ENCODE peak calls at places on chromosomes 4 and X, in five cellular contexts. One of them, this sample, is unnamed.

GRCh38 chr4:153451931-153452660 is 14.1 kb upstream of the TMEM131L start:
- DNase-seq in NB4: peak; percentile 45
- DNase-seq in GM10248: no peak
- DNase-seq in Peyer's patch: no peak
- DNase-seq in dorsolateral prefrontal cortex: no peak
- DNase-seq in this sample: no peak

GRCh38 chrX:107825698-107826285 is at the start of gene MID2:
- DNase-seq in NB4: no peak
- DNase-seq in GM10248: peak; percentile 18
- DNase-seq in Peyer's patch: peak; percentile 83
- DNase-seq in dorsolateral prefrontal cortex: no peak
- DNase-seq in this sample: peak; percentile 9

GRCh38 chrX:130030826-130031225 is 48.4 kb downstream of the BCORL1 start:
- DNase-seq in NB4: no peak
- DNase-seq in GM10248: no peak
- DNase-seq in Peyer's patch: no peak
- DNase-seq in dorsolateral prefrontal cortex: no peak
- DNase-seq in this sample: no peak

GRCh38 chr4:152459326-152459725 is 76.6 kb downstream of the FBXW7 start:
- DNase-seq in NB4: no peak
- DNase-seq in GM10248: no peak
- DNase-seq in Peyer's patch: no peak
- DNase-seq in dorsolateral prefrontal cortex: no peak
- DNase-seq in this sample: no peak

GRCh38 chr4:94577136-94577535 is 125.4 kb downstream of the PDLIM5 start:
- DNase-seq in NB4: no peak
- DNase-seq in GM10248: no peak
- DNase-seq in Peyer's patch: no peak
- DNase-seq in dorsolateral prefrontal cortex: peak; percentile 72
- DNase-seq in this sample: no peak

GRCh38 chrX:9558615-9559014 is 93.8 kb downstream of the TBL1X start:
- DNase-seq in NB4: peak; percentile 28
- DNase-seq in GM10248: no peak
- DNase-seq in Peyer's patch: no peak
- DNase-seq in dorsolateral prefrontal cortex: no peak
- DNase-seq in this sample: no peak

GRCh38 chrX:54171527-54171926 is 11.5 kb downstream of the FAM120C start:
- DNase-seq in NB4: no peak
- DNase-seq in GM10248: no peak
- DNase-seq in Peyer's patch: no peak
- DNase-seq in dorsolateral prefrontal cortex: no peak
- DNase-seq in this sample: no peak

GRCh38 chr4:69099910-69100309 is 3.6 kb downstream of the UGT2B7 start:
- DNase-seq in NB4: no peak
- DNase-seq in GM10248: no peak
- DNase-seq in Peyer's patch: no peak
- DNase-seq in dorsolateral prefrontal cortex: no peak
- DNase-seq in this sample: no peak

GRCh38 chrX:6667048-6667768 is 132.3 kb upstream of the VCX3A start:
- DNase-seq in NB4: peak; percentile 2
- DNase-seq in GM10248: no peak
- DNase-seq in Peyer's patch: no peak
- DNase-seq in dorsolateral prefrontal cortex: no peak
- DNase-seq in this sample: no peak

GRCh38 chr4:11889099-11889498 is 460.4 kb upstream of the HS3ST1 start:
- DNase-seq in NB4: no peak
- DNase-seq in GM10248: no peak
- DNase-seq in Peyer's patch: no peak
- DNase-seq in dorsolateral prefrontal cortex: no peak
- DNase-seq in this sample: no peak

GRCh38 chr4:74624351-74625151 is 169.8 kb downstream of the BTC start:
- DNase-seq in NB4: peak; percentile 83
- DNase-seq in GM10248: no peak
- DNase-seq in Peyer's patch: no peak
- DNase-seq in dorsolateral prefrontal cortex: no peak
- DNase-seq in this sample: no peak

GRCh38 chrX:131791608-131792355 is 231.3 kb upstream of the STK26 start:
- DNase-seq in NB4: no peak
- DNase-seq in GM10248: no peak
- DNase-seq in Peyer's patch: no peak
- DNase-seq in dorsolateral prefrontal cortex: no peak
- DNase-seq in this sample: no peak

GRCh38 chr4:4866124-4866832 is 6.8 kb downstream of the MSX1 start:
- DNase-seq in NB4: no peak
- DNase-seq in GM10248: no peak
- DNase-seq in Peyer's patch: no peak
- DNase-seq in dorsolateral prefrontal cortex: no peak
- DNase-seq in this sample: no peak

GRCh38 chr4:112451831-112452230 is 64.1 kb downstream of the NEUROG2 start:
- DNase-seq in NB4: no peak
- DNase-seq in GM10248: no peak
- DNase-seq in Peyer's patch: no peak
- DNase-seq in dorsolateral prefrontal cortex: no peak
- DNase-seq in this sample: no peak

GRCh38 chr4:6740347-6740746 is 24.4 kb downstream of the BLOC1S4 start:
- DNase-seq in NB4: no peak
- DNase-seq in GM10248: no peak
- DNase-seq in Peyer's patch: peak; percentile 34
- DNase-seq in dorsolateral prefrontal cortex: no peak
- DNase-seq in this sample: no peak

GRCh38 chr4:168832746-168833575 is 177.1 kb downstream of the CBR4 start:
- DNase-seq in NB4: no peak
- DNase-seq in GM10248: peak; percentile 25
- DNase-seq in Peyer's patch: peak; percentile 50
- DNase-seq in dorsolateral prefrontal cortex: peak; percentile 47
- DNase-seq in this sample: peak; percentile 44

GRCh38 chr4:22593933-22594332 is 78.1 kb upstream of the ADGRA3 start:
- DNase-seq in NB4: no peak
- DNase-seq in GM10248: no peak
- DNase-seq in Peyer's patch: no peak
- DNase-seq in dorsolateral prefrontal cortex: no peak
- DNase-seq in this sample: no peak

GRCh38 chr4:29113960-29114359 is 1606.2 kb upstream of the PCDH7 start:
- DNase-seq in NB4: no peak
- DNase-seq in GM10248: no peak
- DNase-seq in Peyer's patch: no peak
- DNase-seq in dorsolateral prefrontal cortex: no peak
- DNase-seq in this sample: no peak

GRCh38 chr4:110106946-110107325 is 91.5 kb downstream of the ELOVL6 start:
- DNase-seq in NB4: no peak
- DNase-seq in GM10248: peak; percentile 19
- DNase-seq in Peyer's patch: no peak
- DNase-seq in dorsolateral prefrontal cortex: no peak
- DNase-seq in this sample: no peak

GRCh38 chrX:17968367-17968766 is 107.3 kb upstream of the RAI2 start:
- DNase-seq in NB4: no peak
- DNase-seq in GM10248: no peak
- DNase-seq in Peyer's patch: no peak
- DNase-seq in dorsolateral prefrontal cortex: no peak
- DNase-seq in this sample: no peak

GRCh38 chrX:42694260-42694815 is 83.6 kb downstream of the PPP1R2C start:
- DNase-seq in NB4: no peak
- DNase-seq in GM10248: no peak
- DNase-seq in Peyer's patch: no peak
- DNase-seq in dorsolateral prefrontal cortex: peak; percentile 38
- DNase-seq in this sample: no peak

GRCh38 chr4:132384709-132385108 is 764.4 kb upstream of the PCDH10 start:
- DNase-seq in NB4: no peak
- DNase-seq in GM10248: no peak
- DNase-seq in Peyer's patch: no peak
- DNase-seq in dorsolateral prefrontal cortex: no peak
- DNase-seq in this sample: no peak

GRCh38 chrX:16743604-16744325 is 24.4 kb downstream of the SYAP1 start:
- DNase-seq in NB4: no peak
- DNase-seq in GM10248: no peak
- DNase-seq in Peyer's patch: no peak
- DNase-seq in dorsolateral prefrontal cortex: no peak
- DNase-seq in this sample: no peak

GRCh38 chrX:110123331-110123782 is 120.4 kb downstream of the TMEM164 start:
- DNase-seq in NB4: peak; percentile 80
- DNase-seq in GM10248: no peak
- DNase-seq in Peyer's patch: no peak
- DNase-seq in dorsolateral prefrontal cortex: no peak
- DNase-seq in this sample: no peak

GRCh38 chrX:113892401-113892800 is 691.5 kb upstream of the HTR2C start:
- DNase-seq in NB4: no peak
- DNase-seq in GM10248: no peak
- DNase-seq in Peyer's patch: no peak
- DNase-seq in dorsolateral prefrontal cortex: no peak
- DNase-seq in this sample: no peak

GRCh38 chr4:88225216-88226107 is 58.9 kb downstream of the PPM1K start:
- DNase-seq in NB4: no peak
- DNase-seq in GM10248: no peak
- DNase-seq in Peyer's patch: no peak
- DNase-seq in dorsolateral prefrontal cortex: no peak
- DNase-seq in this sample: no peak

GRCh38 chr4:24656906-24657305 is 72.6 kb upstream of the DHX15 start:
- DNase-seq in NB4: no peak
- DNase-seq in GM10248: no peak
- DNase-seq in Peyer's patch: no peak
- DNase-seq in dorsolateral prefrontal cortex: no peak
- DNase-seq in this sample: no peak

GRCh38 chr4:72360075-72360474 is 208.9 kb downstream of the ADAMTS3 start:
- DNase-seq in NB4: no peak
- DNase-seq in GM10248: no peak
- DNase-seq in Peyer's patch: no peak
- DNase-seq in dorsolateral prefrontal cortex: no peak
- DNase-seq in this sample: no peak

GRCh38 chrX:125382889-125383288 is 63.2 kb downstream of the TEX13C start:
- DNase-seq in NB4: no peak
- DNase-seq in GM10248: no peak
- DNase-seq in Peyer's patch: no peak
- DNase-seq in dorsolateral prefrontal cortex: no peak
- DNase-seq in this sample: no peak

GRCh38 chrX:125384843-125385242 is 65.2 kb downstream of the TEX13C start:
- DNase-seq in NB4: no peak
- DNase-seq in GM10248: no peak
- DNase-seq in Peyer's patch: no peak
- DNase-seq in dorsolateral prefrontal cortex: no peak
- DNase-seq in this sample: no peak

GRCh38 chrX:125382148-125382628 is 62.5 kb downstream of the TEX13C start:
- DNase-seq in NB4: no peak
- DNase-seq in GM10248: no peak
- DNase-seq in Peyer's patch: no peak
- DNase-seq in dorsolateral prefrontal cortex: no peak
- DNase-seq in this sample: no peak

GRCh38 chrX:125387945-125388344 is 68.3 kb downstream of the TEX13C start:
- DNase-seq in NB4: no peak
- DNase-seq in GM10248: no peak
- DNase-seq in Peyer's patch: no peak
- DNase-seq in dorsolateral prefrontal cortex: no peak
- DNase-seq in this sample: no peak
- TF ChIP-seq CTCF in NB4: no peak
- TF ChIP-seq CTCF in GM10248: no peak
- TF ChIP-seq CTCF in Peyer's patch: no peak
- TF ChIP-seq CTCF in dorsolateral prefrontal cortex: no peak
- TF ChIP-seq CTCF in this sample: no peak

GRCh38 chrX:88136328-88136727 is 610.7 kb upstream of the CPXCR1 start:
- DNase-seq in NB4: no peak
- DNase-seq in GM10248: no peak
- DNase-seq in Peyer's patch: no peak
- DNase-seq in dorsolateral prefrontal cortex: no peak
- DNase-seq in this sample: no peak

DNA sequence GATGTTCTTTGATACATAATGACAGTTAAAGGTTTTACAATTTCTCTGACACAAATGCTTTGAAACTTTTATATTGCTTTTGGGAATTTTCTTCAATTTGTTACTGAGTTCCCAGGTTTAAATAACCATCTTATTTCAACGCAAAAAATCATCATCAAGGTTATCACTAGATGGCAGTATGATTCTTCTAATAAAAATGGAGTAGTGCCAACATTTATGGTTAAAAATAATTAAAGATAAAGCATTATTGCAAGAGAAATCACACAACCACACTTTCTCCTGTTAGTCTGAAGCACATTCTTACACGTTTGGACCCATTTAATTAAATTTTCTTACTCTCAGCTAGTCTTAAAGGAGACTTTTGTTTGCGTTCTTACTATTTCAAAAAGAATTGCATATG is 611.3 kb upstream of the CPXCR1 start:
- DNase-seq in NB4: peak; percentile 7
- DNase-seq in GM10248: no peak
- DNase-seq in Peyer's patch: no peak
- DNase-seq in dorsolateral prefrontal cortex: no peak
- DNase-seq in this sample: no peak
- TF ChIP-seq CTCF in NB4: no peak
- TF ChIP-seq CTCF in GM10248: peak; percentile 10
- TF ChIP-seq CTCF in Peyer's patch: no peak
- TF ChIP-seq CTCF in dorsolateral prefrontal cortex: no peak
- TF ChIP-seq CTCF in this sample: peak; percentile 61

GRCh38 chr4:139647184-139647583 is 18.4 kb upstream of the MGST2 start:
- DNase-seq in NB4: peak; percentile 15
- DNase-seq in GM10248: no peak
- DNase-seq in Peyer's patch: no peak
- DNase-seq in dorsolateral prefrontal cortex: no peak
- DNase-seq in this sample: no peak
- TF ChIP-seq CTCF in NB4: no peak
- TF ChIP-seq CTCF in GM10248: no peak
- TF ChIP-seq CTCF in Peyer's patch: no peak
- TF ChIP-seq CTCF in dorsolateral prefrontal cortex: no peak
- TF ChIP-seq CTCF in this sample: no peak

DNA sequence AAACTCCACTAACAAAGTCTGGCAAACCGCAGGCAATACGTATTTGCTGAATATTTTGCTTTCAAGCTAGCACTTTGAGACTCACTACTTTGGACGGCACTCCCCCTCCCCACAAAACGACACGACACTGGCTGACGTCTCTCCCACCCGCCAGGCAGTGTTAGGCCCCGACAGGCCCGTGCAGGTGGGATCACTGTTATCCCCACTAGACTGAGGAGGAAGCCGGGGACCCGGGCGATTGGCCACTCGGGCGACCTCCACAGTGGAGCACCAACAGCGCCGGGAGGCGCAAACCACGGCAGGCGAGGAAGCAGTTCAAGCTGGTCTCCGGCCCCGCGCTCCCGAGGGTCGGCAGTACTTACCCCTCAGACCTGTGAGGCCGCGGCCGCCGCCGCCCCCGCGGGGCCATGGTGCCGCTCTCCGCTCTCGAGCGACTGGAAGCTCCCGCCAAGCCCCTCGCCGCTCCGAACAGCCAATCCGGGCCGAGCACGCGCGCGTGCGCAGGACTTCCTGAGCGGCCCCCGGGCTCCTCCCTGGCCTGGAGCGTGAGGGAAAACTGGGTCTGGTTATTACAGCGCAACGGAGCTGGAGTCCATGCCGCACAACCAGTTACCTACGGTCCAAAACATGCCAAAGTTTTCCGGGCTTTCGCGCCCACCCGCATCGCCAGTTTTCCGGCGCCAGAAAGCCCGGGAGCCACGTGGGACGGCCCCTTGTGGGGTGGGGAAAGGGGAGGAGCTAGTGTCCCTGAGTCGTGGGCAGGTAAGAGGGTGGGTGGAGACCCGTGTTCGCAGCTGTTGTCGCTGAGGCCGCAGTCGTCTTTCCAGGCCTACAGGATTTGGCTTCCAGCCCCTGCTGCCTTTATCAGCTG is at the start of gene CENPU:
- DNase-seq in NB4: peak; percentile 99
- DNase-seq in GM10248: peak; percentile 100
- DNase-seq in Peyer's patch: peak; percentile 98
- DNase-seq in dorsolateral prefrontal cortex: peak; percentile 96
- DNase-seq in this sample: peak; percentile 97
- TF ChIP-seq CTCF in NB4: no peak
- TF ChIP-seq CTCF in GM10248: no peak
- TF ChIP-seq CTCF in Peyer's patch: no peak
- TF ChIP-seq CTCF in dorsolateral prefrontal cortex: no peak
- TF ChIP-seq CTCF in this sample: no peak